ENCODE peak calls at places on chromosomes 7 and 10, in five cellular contexts. W is stomach; E is stimulated activated CD4-positive, alpha-beta T cell treated with anti-CD3 and anti-CD28 coated beads, Interleukin-1b, Interleukin-23, amount 100 ng/mL, for 24 hours; D is heart right ventricle; H is K562. Q is an unnamed sample.
A peak's percentile ranks its signal among the peaks of the same experiment; 100 is the strongest.

GRCh38 chr10:82742478-82742877 is 867.5 kb downstream of the NRG3 start:
- DNase-seq in W (peak; percentile 34), E (no peak), D (no peak), H (no peak), Q (no peak)

GRCh38 chr10:3828404-3829192 is 43.6 kb upstream of the KLF6 start:
- DNase-seq in W (no peak), E (no peak), D (peak; percentile 62), H (peak; percentile 33), Q (no peak)

GRCh38 chr7:28348631-28349030 is 63.7 kb upstream of the CREB5 start:
- DNase-seq in W (peak; percentile 50), E (no peak), D (peak; percentile 42), H (no peak), Q (no peak)

GRCh38 chr10:115902596-115902995 is 370.4 kb downstream of the GFRA1 start:
- DNase-seq in W (no peak), E (no peak), D (no peak), H (no peak), Q (no peak)

GRCh38 chr10:2949948-2950354 is 117.4 kb upstream of the PFKP start:
- DNase-seq in W (no peak), E (peak; percentile 17), D (no peak), H (no peak), Q (no peak)

GRCh38 chr7:7526006-7526405 is 9.7 kb downstream of the COL28A1 start:
- DNase-seq in W (no peak), E (no peak), D (no peak), H (no peak), Q (no peak)

GRCh38 chr7:155252388-155252957 is 45.2 kb upstream of the INSIG1 start:
- DNase-seq in W (no peak), E (no peak), D (no peak), H (no peak), Q (no peak)

GRCh38 chr10:88642991-88643390 is 21.3 kb upstream of the LIPF start:
- DNase-seq in W (no peak), E (no peak), D (no peak), H (no peak), Q (no peak)

GRCh38 chr7:158924956-158925355 is 68.6 kb downstream of the DYNC2I1 start:
- DNase-seq in W (no peak), E (no peak), D (no peak), H (no peak), Q (no peak)

GRCh38 chr10:14658331-14659122 is 116.2 kb downstream of the FAM107B start:
- DNase-seq in W (no peak), E (no peak), D (no peak), H (no peak), Q (no peak)

GRCh38 chr7:101237206-101238067 is at the start of gene CLDN15:
- DNase-seq in W (no peak), E (no peak), D (peak; percentile 88), H (peak; percentile 43), Q (peak; percentile 93)

GRCh38 chr7:157930926-157931466 is 594.2 kb downstream of the DNAJB6 start:
- DNase-seq in W (no peak), E (no peak), D (no peak), H (no peak), Q (no peak)

GRCh38 chr10:95941115-95941514 is 33.3 kb downstream of the CC2D2B start:
- DNase-seq in W (no peak), E (no peak), D (no peak), H (no peak), Q (no peak)

GRCh38 chr7:129853661-129854268 is 99.0 kb downstream of the UBE2H start:
- DNase-seq in W (no peak), E (no peak), D (no peak), H (no peak), Q (no peak)

GRCh38 chr10:34861293-34862004 is 46.4 kb upstream of the PARD3 start:
- DNase-seq in W (peak; percentile 56), E (no peak), D (no peak), H (no peak), Q (no peak)

GRCh38 chr10:103238506-103239252 is 7.0 kb upstream of the RPEL1 start:
- DNase-seq in W (peak; percentile 75), E (no peak), D (peak; percentile 33), H (no peak), Q (no peak)

GRCh38 chr10:131779661-131780394 is 121.0 kb upstream of the PPP2R2D start:
- DNase-seq in W (peak; percentile 10), E (no peak), D (no peak), H (no peak), Q (no peak)